ENCODE peak calls at places on chromosome 10, in six cellular contexts. G is AG10803, H is lung, P is lower lobe of right lung, K is heart left ventricle, I is AG09309. E is an unnamed sample.

GRCh38 chr10:27742926-27743735 is 2.5 kb downstream of the MKX start:
- DNase-seq in I (no peak), K (peak; percentile 65), G (peak; percentile 43), H (peak; percentile 38), P (peak; percentile 49), E (no peak)

GRCh38 chr10:21069929-21070363 is 172.8 kb upstream of the NEBL start:
- DNase-seq in P (no peak), H (no peak), K (no peak), I (no peak), G (no peak), E (no peak)

GRCh38 chr10:30384791-30385201 is 35.7 kb upstream of the MTPAP start:
- DNase-seq in G (peak; percentile 26), K (no peak), H (no peak), P (no peak), I (no peak), E (peak; percentile 56)

GRCh38 chr10:113216068-113216467 is 266.0 kb downstream of the TCF7L2 start:
- DNase-seq in K (no peak), I (no peak), G (peak; percentile 8), H (no peak), P (no peak), E (no peak)

GRCh38 chr10:124728071-124728829 is 15.9 kb downstream of the FAM53B start:
- DNase-seq in I (no peak), P (no peak), K (no peak), G (peak; percentile 44), H (no peak), E (no peak)

GRCh38 chr10:56622335-56622973 is 261.4 kb upstream of the ZWINT start:
- DNase-seq in I (no peak), H (no peak), P (no peak), G (no peak), K (no peak), E (no peak)

GRCh38 chr10:20948723-20949327 is 51.7 kb upstream of the NEBL start:
- DNase-seq in G (no peak), K (no peak), I (no peak), H (no peak), P (no peak), E (no peak)

GRCh38 chr10:103265712-103266329 is 11.1 kb upstream of the INA start:
- DNase-seq in H (peak; percentile 56), I (no peak), K (no peak), G (peak; percentile 65), P (no peak), E (peak; percentile 89)

GRCh38 chr10:4451512-4451911 is 374.5 kb upstream of the AKR1E2 start:
- DNase-seq in G (no peak), H (no peak), P (no peak), K (no peak), I (no peak), E (no peak)

GRCh38 chr10:44399478-44400451 is 14.9 kb upstream of the CXCL12 start:
- DNase-seq in G (peak; percentile 81), I (peak; percentile 62), H (no peak), K (no peak), P (no peak), E (no peak)

GRCh38 chr10:88117869-88118632 is 254.6 kb downstream of the PTEN start:
- DNase-seq in H (no peak), P (no peak), I (no peak), G (no peak), K (no peak), E (no peak)

GRCh38 chr10:92699518-92700272 is 9.9 kb downstream of the HHEX start:
- DNase-seq in K (peak; percentile 67), P (no peak), G (peak; percentile 42), I (no peak), H (no peak), E (no peak)

GRCh38 chr10:119418401-119418800 is 124.1 kb downstream of the RGS10 start:
- DNase-seq in P (no peak), G (no peak), I (no peak), H (no peak), K (peak; percentile 66), E (no peak)

GRCh38 chr10:133143546-133143945 is 16.5 kb upstream of the KNDC1 start:
- DNase-seq in I (no peak), G (no peak), H (no peak), K (no peak), P (peak; percentile 31), E (no peak)

GRCh38 chr10:128058746-128059125 is 67.5 kb downstream of the MKI67 start:
- DNase-seq in H (no peak), G (no peak), K (no peak), I (no peak), P (no peak), E (no peak)

GRCh38 chr10:61197022-61197421 is 253.0 kb upstream of the RHOBTB1 start:
- DNase-seq in I (no peak), P (no peak), K (no peak), H (no peak), G (no peak), E (no peak)

GRCh38 chr10:89235073-89235798 is 16.3 kb downstream of the LIPA start:
- DNase-seq in H (peak; percentile 46), P (peak; percentile 83), I (peak; percentile 52), K (peak; percentile 69), G (peak; percentile 82), E (peak; percentile 89)

GRCh38 chr10:88833722-88834121 is 17.9 kb downstream of the ANKRD22 start:
- DNase-seq in I (no peak), P (no peak), G (no peak), H (no peak), K (no peak), E (no peak)

GRCh38 chr10:45592926-45593325 is 79.6 kb downstream of the ZFAND4 start:
- DNase-seq in P (no peak), K (no peak), I (no peak), G (no peak), H (no peak), E (no peak)
- H3K4me3 ChIP-seq in P (peak overlapping the region; percentile 93), K (no peak overlapping the region), I (no peak overlapping the region), G (no peak overlapping the region), H (no peak overlapping the region), E (peak overlapping the region; percentile 92)

GRCh38 chr10:48470893-48471805 is 133.7 kb downstream of the ARHGAP22 start:
- DNase-seq in I (peak; percentile 3), H (no peak), P (no peak), K (no peak), G (peak; percentile 33), E (peak; percentile 45)

GRCh38 chr10:48468866-48469511 is 135.9 kb downstream of the ARHGAP22 start:
- DNase-seq in G (no peak), I (no peak), H (no peak), P (no peak), K (no peak), E (no peak)

GRCh38 chr10:48469516-48470020 is 135.3 kb downstream of the ARHGAP22 start:
- DNase-seq in P (no peak), I (no peak), K (no peak), G (no peak), H (no peak), E (no peak)

GRCh38 chr10:48468130-48468790 is 136.6 kb downstream of the ARHGAP22 start:
- DNase-seq in G (no peak), K (no peak), P (no peak), I (no peak), H (no peak), E (no peak)

GRCh38 chr10:48470115-48470892 is 134.6 kb downstream of the ARHGAP22 start:
- DNase-seq in P (no peak), I (no peak), H (no peak), G (no peak), K (no peak), E (no peak)
- TF ChIP-seq CTCF in P (no peak), I (no peak), H (no peak), G (no peak), K (no peak), E (no peak)

GRCh38 chr10:72323108-72323932 is 31.4 kb downstream of the DNAJB12 start:
- DNase-seq in I (no peak), G (no peak), K (no peak), P (no peak), H (no peak), E (no peak)
- H3K4me3 ChIP-seq in I (no peak overlapping the region), G (no peak overlapping the region), K (no peak overlapping the region), P (no peak overlapping the region), H (no peak overlapping the region), E (no peak overlapping the region)

GRCh38 chr10:71505366-71505760 is 108.6 kb downstream of the CDH23 start:
- DNase-seq in I (no peak), G (no peak), K (no peak), P (no peak), H (no peak), E (no peak)

GRCh38 chr10:71502221-71502620 is 105.5 kb downstream of the CDH23 start:
- DNase-seq in H (no peak), K (no peak), I (no peak), G (no peak), P (no peak), E (no peak)

GRCh38 chr10:71502851-71503250 is 106.1 kb downstream of the CDH23 start:
- DNase-seq in H (no peak), I (no peak), G (no peak), P (no peak), K (no peak), E (no peak)

GRCh38 chr10:71497802-71498326 is 101.1 kb downstream of the CDH23 start:
- DNase-seq in H (no peak), K (no peak), P (no peak), G (no peak), I (no peak), E (no peak)

DNA sequence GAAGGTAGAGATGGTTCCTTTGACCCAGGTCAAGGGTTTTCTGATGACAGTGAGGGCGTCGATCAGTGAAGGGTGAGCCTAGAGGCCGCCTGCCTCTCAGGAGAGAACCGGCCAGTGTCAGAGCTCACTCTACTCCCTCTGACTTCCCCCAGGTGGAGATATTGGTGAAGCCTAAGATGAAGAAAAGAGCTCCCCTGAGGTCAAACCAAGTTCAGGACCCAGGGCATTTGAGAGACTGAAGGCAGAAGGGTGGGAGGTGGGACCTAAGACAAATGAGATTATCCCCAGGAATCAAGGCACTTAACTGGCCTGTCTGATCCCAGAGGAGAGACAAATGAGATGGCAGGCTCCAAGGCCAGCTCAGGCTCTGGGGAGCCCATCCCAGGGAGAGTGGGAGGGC is 104.7 kb downstream of the CDH23 start:
- DNase-seq in P (no peak), H (no peak), K (no peak), I (no peak), G (no peak), E (no peak)
- TF ChIP-seq CTCF in P (no peak), H (no peak), K (no peak), I (no peak), G (no peak), E (no peak)

GRCh38 chr10:69416695-69417094 is at the start of gene TACR2:
- DNase-seq in K (no peak), H (no peak), P (no peak), G (no peak), I (no peak), E (no peak)
- H3K4me3 ChIP-seq in K (no peak within 1 kb of the TSS), H (no peak within 1 kb of the TSS), P (no peak within 1 kb of the TSS), G (no peak within 1 kb of the TSS), I (no peak within 1 kb of the TSS), E (no peak within 1 kb of the TSS)

GRCh38 chr10:81820418-81820817 is 54.6 kb upstream of the NRG3 start:
- DNase-seq in I (no peak), G (no peak), P (no peak), K (no peak), H (no peak), E (no peak)
- TF ChIP-seq CTCF in I (no peak), G (no peak), P (no peak), K (no peak), H (no peak), E (no peak)